ENCODE peak calls at places on chromosomes 7 and 10, in ten cellular contexts. X is breast epithelium, L is HCT116, S is transverse colon, D is spleen, A is Panc1, I is GM23338, K is HepG2, Q is GM12878, Z is esophagus muscularis mucosa. Y is an unnamed sample.

GRCh38 chr10:78865931-78866717 is 202.6 kb upstream of the ZMIZ1 start:
- DNase-seq in X (no peak), L (no peak), S (no peak), D (no peak), A (no peak), I (no peak), K (no peak), Q (no peak), Z (peak; percentile 60), Y (no peak)

GRCh38 chr10:94232711-94233383 is 129.9 kb downstream of the NOC3L start:
- DNase-seq in X (no peak), L (no peak), S (no peak), D (no peak), A (no peak), I (no peak), K (peak; percentile 25), Q (no peak), Z (no peak), Y (no peak)

GRCh38 chr10:119896937-119897336 is 4.4 kb downstream of the SEC23IP start:
- DNase-seq in X (no peak), L (no peak), S (peak; percentile 75), D (no peak), A (no peak), I (no peak), K (peak; percentile 41), Q (no peak), Z (no peak), Y (no peak)

GRCh38 chr10:29150010-29150409 is 138.9 kb upstream of the LYZL1 start:
- DNase-seq in X (peak; percentile 25), L (no peak), S (no peak), D (no peak), A (no peak), I (no peak), K (no peak), Q (no peak), Z (no peak), Y (no peak)

GRCh38 chr10:123870260-123870659 is 21.3 kb downstream of the CPXM2 start:
- DNase-seq in X (no peak), L (no peak), S (no peak), D (no peak), A (no peak), I (no peak), K (no peak), Q (no peak), Z (no peak), Y (no peak)

GRCh38 chr7:122676466-122676865 is 22.5 kb downstream of the RNF133 start:
- DNase-seq in X (no peak), L (no peak), S (no peak), D (no peak), A (no peak), I (no peak), K (no peak), Q (no peak), Z (no peak), Y (no peak)

GRCh38 chr7:117588352-117588794 is 108.5 kb downstream of the CFTR start:
- DNase-seq in X (no peak), L (no peak), S (no peak), D (no peak), A (no peak), I (no peak), K (peak; percentile 18), Q (peak; percentile 37), Z (no peak), Y (no peak)

GRCh38 chr10:3137958-3138726 is 34.4 kb downstream of the PITRM1 start:
- DNase-seq in X (no peak), L (no peak), S (no peak), D (peak; percentile 65), A (no peak), I (no peak), K (no peak), Q (no peak), Z (no peak), Y (no peak)

GRCh38 chr7:106744507-106745180 is 83.7 kb upstream of the CCDC71L start:
- DNase-seq in X (no peak), L (no peak), S (no peak), D (no peak), A (no peak), I (peak; percentile 69), K (no peak), Q (no peak), Z (no peak), Y (no peak)

DNA sequence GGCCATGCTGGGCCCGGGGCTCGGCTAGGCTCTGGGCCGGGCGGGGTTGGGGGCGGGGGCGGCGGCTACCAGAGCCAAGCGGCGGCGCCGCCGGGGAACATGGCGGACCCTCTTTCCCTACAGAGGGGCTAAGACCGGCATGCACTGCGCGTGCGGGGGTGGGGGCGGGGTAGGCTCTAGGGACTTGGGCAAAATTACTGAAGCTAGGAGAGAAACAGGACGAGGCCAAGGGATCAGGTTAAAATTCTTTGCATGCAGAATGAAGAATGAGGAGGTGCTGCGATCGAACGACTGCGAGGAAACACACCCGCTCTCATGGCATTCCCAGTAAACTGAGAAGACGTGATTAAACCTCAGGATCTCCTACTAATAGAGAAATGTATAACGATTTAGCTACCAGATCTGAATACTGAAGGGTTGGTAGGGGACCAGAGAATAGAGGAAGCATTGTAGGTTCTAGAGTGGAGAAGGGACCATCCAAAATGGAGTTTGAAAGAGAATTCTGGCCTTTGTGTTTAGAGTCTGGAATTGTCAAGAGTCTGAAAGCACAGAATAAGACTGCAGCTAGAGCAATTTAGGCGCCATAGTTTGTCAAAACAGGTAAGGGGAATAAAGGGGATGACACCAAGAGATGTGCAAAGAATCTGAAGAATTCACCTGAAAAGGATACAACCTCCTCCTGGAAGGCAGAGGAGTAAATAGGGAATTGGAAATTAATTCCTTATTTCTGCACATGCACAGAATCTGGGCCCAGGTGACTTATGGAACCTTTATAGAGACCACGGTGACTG is at the start of gene PPP3CB:
- DNase-seq in X (peak; percentile 85), L (peak; percentile 94), S (peak; percentile 91), D (peak; percentile 95), A (peak; percentile 81), I (peak; percentile 98), K (peak; percentile 92), Q (peak; percentile 82), Z (peak; percentile 98), Y (peak; percentile 71)
- TF ChIP-seq POLR2AphosphoS5 in X (no peak), L (no peak), S (no peak), D (no peak), A (no peak), I (peak; percentile 58), K (no peak), Q (no peak), Z (peak; percentile 42), Y (no peak)

GRCh38 chr7:77402818-77403217 is 13.3 kb downstream of the GSAP start:
- DNase-seq in X (no peak), L (no peak), S (no peak), D (no peak), A (no peak), I (no peak), K (no peak), Q (no peak), Z (no peak), Y (no peak)
- TF ChIP-seq POLR2AphosphoS5 in X (no peak), L (no peak), S (no peak), D (no peak), A (no peak), I (no peak), K (no peak), Q (no peak), Z (no peak), Y (no peak)

DNA sequence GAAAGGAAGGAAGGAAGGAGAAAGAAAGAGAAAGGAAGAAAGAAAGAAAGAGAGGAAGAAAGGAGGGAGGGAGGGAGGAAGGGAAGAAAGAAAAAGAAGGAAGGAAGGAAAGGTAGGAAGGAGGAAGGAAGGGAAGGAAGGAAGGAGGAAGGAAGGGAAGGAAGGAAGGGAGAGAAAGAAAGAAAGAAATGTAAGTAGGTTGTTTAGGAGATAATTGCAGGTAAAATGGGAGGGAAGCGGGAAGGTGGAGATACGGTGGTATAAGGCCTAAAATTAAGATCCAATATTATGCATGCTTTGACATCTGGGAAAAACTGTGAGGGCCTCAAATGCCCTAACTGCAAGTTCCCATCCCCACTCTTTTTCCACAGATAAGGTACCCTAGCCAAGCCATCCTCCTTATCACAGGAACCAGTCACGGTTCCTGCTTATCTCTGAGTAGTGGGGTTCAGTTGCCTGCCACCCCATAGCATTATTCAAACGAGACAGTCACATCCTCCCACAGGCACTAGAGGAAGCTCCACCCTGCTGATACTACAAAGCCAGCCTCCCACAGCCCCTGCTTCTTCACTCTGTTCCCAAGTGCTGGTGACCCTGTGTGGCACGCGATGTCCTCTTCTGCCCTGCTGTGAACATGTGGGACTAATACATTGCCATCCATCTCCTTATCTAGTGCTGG is 28.7 kb downstream of the ST8SIA6 start:
- DNase-seq in X (no peak), L (no peak), S (no peak), D (peak; percentile 80), A (no peak), I (no peak), K (no peak), Q (no peak), Z (no peak), Y (no peak)
- TF ChIP-seq POLR2AphosphoS5 in X (no peak), L (no peak), S (no peak), D (peak; percentile 69), A (no peak), I (no peak), K (no peak), Q (no peak), Z (no peak), Y (no peak)

DNA sequence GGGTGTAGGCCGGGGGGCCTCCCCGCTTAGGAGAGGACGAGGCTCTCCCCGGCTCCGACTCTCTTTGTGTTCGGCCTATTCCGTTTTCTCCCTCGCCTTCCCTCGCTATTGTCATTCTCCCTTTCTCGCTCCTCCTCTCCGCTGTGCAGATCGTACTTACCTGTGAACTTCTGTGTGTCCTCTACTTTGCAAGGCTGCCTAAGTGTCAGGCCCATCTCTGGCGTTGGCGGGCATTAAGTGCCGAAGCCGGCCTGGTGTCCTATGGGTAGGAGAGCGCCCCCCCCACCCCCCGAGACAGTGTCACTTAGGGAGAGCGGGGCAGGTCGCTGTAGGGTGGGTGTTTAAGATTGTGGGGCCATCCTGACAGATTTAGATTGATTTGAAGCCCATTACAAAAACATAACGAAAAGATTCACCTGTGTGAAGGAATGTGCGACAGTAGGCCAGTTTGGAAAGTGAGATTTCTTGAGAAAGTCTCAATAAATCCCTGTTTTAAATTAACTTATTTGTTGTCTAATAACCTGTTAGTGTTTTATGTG is 579 bp downstream of the RBM33 start:
- DNase-seq in X (peak; percentile 32), L (no peak), S (peak; percentile 38), D (peak; percentile 83), A (no peak), I (peak; percentile 63), K (peak; percentile 22), Q (no peak), Z (no peak), Y (no peak)
- TF ChIP-seq POLR2AphosphoS5 in X (no peak), L (no peak), S (no peak), D (no peak), A (no peak), I (peak; percentile 42), K (no peak), Q (no peak), Z (no peak), Y (no peak)

GRCh38 chr7:50281680-50282445 is 22.7 kb upstream of the IKZF1 start:
- DNase-seq in X (no peak), L (no peak), S (no peak), D (peak; percentile 76), A (no peak), I (no peak), K (no peak), Q (peak; percentile 81), Z (no peak), Y (no peak)
- TF ChIP-seq POLR2AphosphoS5 in X (no peak), L (no peak), S (no peak), D (peak; percentile 51), A (no peak), I (no peak), K (no peak), Q (peak; percentile 54), Z (no peak), Y (peak; percentile 60)